ENCODE peak calls at places on chromosomes 13 and 19, in nine cellular contexts. One of them, this sample, is unnamed.

GRCh38 chr19:12778020-12778904 is 2.9 kb upstream of the HOOK2 start:
- DNase-seq in A549: peak; percentile 78
- DNase-seq in adrenal gland: peak; percentile 81
- DNase-seq in Peyer's patch: peak; percentile 80
- DNase-seq in fibroblast of the aortic adventitia: peak; percentile 85
- DNase-seq in brain microvascular endothelial cell: peak; percentile 75
- DNase-seq in omental fat pad: no peak
- DNase-seq in HFFc6: peak; percentile 65
- DNase-seq in colonic mucosa: peak; percentile 74
- DNase-seq in this sample: peak; percentile 86

GRCh38 chr19:16737909-16738308 is 18.3 kb downstream of the NWD1 start:
- DNase-seq in omental fat pad: no peak
- DNase-seq in colonic mucosa: peak; percentile 33
- DNase-seq in A549: no peak
- DNase-seq in HFFc6: no peak
- DNase-seq in fibroblast of the aortic adventitia: peak; percentile 15
- DNase-seq in brain microvascular endothelial cell: no peak
- DNase-seq in Peyer's patch: no peak
- DNase-seq in adrenal gland: no peak
- DNase-seq in this sample: no peak

GRCh38 chr13:50320297-50320862 is 305.1 kb downstream of the KCNRG start:
- DNase-seq in fibroblast of the aortic adventitia: peak; percentile 62
- DNase-seq in omental fat pad: no peak
- DNase-seq in A549: peak; percentile 53
- DNase-seq in HFFc6: peak; percentile 24
- DNase-seq in adrenal gland: no peak
- DNase-seq in brain microvascular endothelial cell: peak; percentile 33
- DNase-seq in Peyer's patch: no peak
- DNase-seq in colonic mucosa: no peak
- DNase-seq in this sample: no peak

GRCh38 chr19:40244596-40244995 is 18.1 kb upstream of the CCNP start:
- DNase-seq in HFFc6: no peak
- DNase-seq in fibroblast of the aortic adventitia: no peak
- DNase-seq in omental fat pad: no peak
- DNase-seq in colonic mucosa: no peak
- DNase-seq in A549: no peak
- DNase-seq in Peyer's patch: no peak
- DNase-seq in adrenal gland: no peak
- DNase-seq in brain microvascular endothelial cell: no peak
- DNase-seq in this sample: no peak

GRCh38 chr13:32381539-32381938 is 46.4 kb downstream of the N4BP2L1 start:
- DNase-seq in fibroblast of the aortic adventitia: peak; percentile 61
- DNase-seq in HFFc6: peak; percentile 30
- DNase-seq in colonic mucosa: no peak
- DNase-seq in A549: peak; percentile 5
- DNase-seq in omental fat pad: no peak
- DNase-seq in brain microvascular endothelial cell: peak; percentile 14
- DNase-seq in adrenal gland: peak; percentile 25
- DNase-seq in Peyer's patch: no peak
- DNase-seq in this sample: no peak

GRCh38 chr19:48608798-48609263 is 2.3 kb downstream of the SPACA4 start:
- DNase-seq in adrenal gland: no peak
- DNase-seq in Peyer's patch: peak; percentile 67
- DNase-seq in colonic mucosa: peak; percentile 60
- DNase-seq in brain microvascular endothelial cell: peak; percentile 33
- DNase-seq in fibroblast of the aortic adventitia: peak; percentile 39
- DNase-seq in omental fat pad: no peak
- DNase-seq in HFFc6: no peak
- DNase-seq in A549: peak; percentile 83
- DNase-seq in this sample: no peak

GRCh38 chr13:51284339-51284738 is 55.2 kb upstream of the SERPINE3 start:
- DNase-seq in colonic mucosa: no peak
- DNase-seq in adrenal gland: no peak
- DNase-seq in omental fat pad: no peak
- DNase-seq in Peyer's patch: no peak
- DNase-seq in brain microvascular endothelial cell: no peak
- DNase-seq in fibroblast of the aortic adventitia: no peak
- DNase-seq in HFFc6: no peak
- DNase-seq in A549: no peak
- DNase-seq in this sample: no peak

GRCh38 chr13:67878376-67878775 is 648.2 kb upstream of the PCDH9 start:
- DNase-seq in colonic mucosa: no peak
- DNase-seq in omental fat pad: no peak
- DNase-seq in fibroblast of the aortic adventitia: no peak
- DNase-seq in HFFc6: no peak
- DNase-seq in Peyer's patch: no peak
- DNase-seq in brain microvascular endothelial cell: no peak
- DNase-seq in A549: no peak
- DNase-seq in adrenal gland: no peak
- DNase-seq in this sample: no peak

GRCh38 chr13:95275322-95276118 is 25.7 kb downstream of the ABCC4 start:
- DNase-seq in fibroblast of the aortic adventitia: peak; percentile 52
- DNase-seq in Peyer's patch: no peak
- DNase-seq in brain microvascular endothelial cell: no peak
- DNase-seq in HFFc6: peak; percentile 45
- DNase-seq in omental fat pad: no peak
- DNase-seq in A549: no peak
- DNase-seq in colonic mucosa: no peak
- DNase-seq in adrenal gland: no peak
- DNase-seq in this sample: no peak

GRCh38 chr13:32802159-32802558 is 214.1 kb upstream of the KL start:
- DNase-seq in Peyer's patch: no peak
- DNase-seq in brain microvascular endothelial cell: no peak
- DNase-seq in omental fat pad: no peak
- DNase-seq in adrenal gland: no peak
- DNase-seq in A549: no peak
- DNase-seq in HFFc6: no peak
- DNase-seq in fibroblast of the aortic adventitia: no peak
- DNase-seq in colonic mucosa: no peak
- DNase-seq in this sample: no peak

GRCh38 chr13:41842029-41842428 is 118.9 kb downstream of the VWA8 start:
- DNase-seq in A549: no peak
- DNase-seq in omental fat pad: no peak
- DNase-seq in HFFc6: no peak
- DNase-seq in colonic mucosa: no peak
- DNase-seq in adrenal gland: no peak
- DNase-seq in brain microvascular endothelial cell: peak; percentile 40
- DNase-seq in fibroblast of the aortic adventitia: peak; percentile 48
- DNase-seq in Peyer's patch: no peak
- DNase-seq in this sample: no peak

GRCh38 chr19:3048190-3048533 is 14.1 kb downstream of the TLE5 start:
- DNase-seq in A549: no peak
- DNase-seq in adrenal gland: no peak
- DNase-seq in HFFc6: no peak
- DNase-seq in colonic mucosa: no peak
- DNase-seq in fibroblast of the aortic adventitia: no peak
- DNase-seq in Peyer's patch: no peak
- DNase-seq in brain microvascular endothelial cell: no peak
- DNase-seq in omental fat pad: no peak
- DNase-seq in this sample: no peak

GRCh38 chr19:28169168-28169862 is 1043.6 kb downstream of the UQCRFS1 start:
- DNase-seq in Peyer's patch: no peak
- DNase-seq in brain microvascular endothelial cell: no peak
- DNase-seq in omental fat pad: no peak
- DNase-seq in adrenal gland: no peak
- DNase-seq in colonic mucosa: no peak
- DNase-seq in A549: no peak
- DNase-seq in HFFc6: no peak
- DNase-seq in fibroblast of the aortic adventitia: no peak
- DNase-seq in this sample: no peak

GRCh38 chr13:100490692-100491091 is 97.9 kb downstream of the GGACT start:
- DNase-seq in omental fat pad: no peak
- DNase-seq in colonic mucosa: no peak
- DNase-seq in brain microvascular endothelial cell: no peak
- DNase-seq in A549: no peak
- DNase-seq in adrenal gland: no peak
- DNase-seq in Peyer's patch: no peak
- DNase-seq in HFFc6: no peak
- DNase-seq in fibroblast of the aortic adventitia: no peak
- DNase-seq in this sample: no peak

GRCh38 chr13:49546559-49546958 is 38.8 kb downstream of the RCBTB1 start:
- DNase-seq in Peyer's patch: no peak
- DNase-seq in HFFc6: no peak
- DNase-seq in adrenal gland: no peak
- DNase-seq in omental fat pad: no peak
- DNase-seq in colonic mucosa: no peak
- DNase-seq in fibroblast of the aortic adventitia: no peak
- DNase-seq in A549: no peak
- DNase-seq in brain microvascular endothelial cell: no peak
- DNase-seq in this sample: no peak

DNA sequence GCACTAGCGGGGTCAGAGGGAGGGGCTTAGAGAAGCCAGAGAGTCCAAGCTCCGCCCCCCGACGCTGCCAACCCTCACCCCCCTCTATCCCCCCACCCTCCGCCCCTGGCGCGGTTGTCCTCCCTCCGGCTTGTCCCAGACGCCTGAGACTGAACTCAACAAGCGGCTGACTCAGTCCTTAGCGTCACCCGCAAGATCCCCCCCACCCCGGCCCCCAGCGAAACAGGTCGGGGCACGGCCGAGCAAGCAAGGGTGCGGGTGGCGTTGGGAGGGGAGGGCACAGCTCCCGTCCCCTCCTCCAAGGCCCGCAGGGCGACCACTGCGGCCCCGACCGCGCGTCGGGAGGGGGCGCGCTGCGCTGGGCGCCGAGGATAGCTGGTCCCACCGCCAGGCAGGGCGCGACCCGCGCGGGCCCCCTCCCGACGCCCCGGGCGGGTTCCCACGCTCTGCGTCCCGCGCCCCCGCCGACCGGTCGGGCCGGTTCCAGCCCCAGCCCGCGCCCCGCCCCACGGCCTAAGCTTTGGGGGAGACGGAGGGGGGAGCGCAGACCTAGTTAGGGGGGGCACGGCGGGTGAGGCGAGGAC is 5.3 kb downstream of the NOTCH3 start:
- DNase-seq in fibroblast of the aortic adventitia: peak; percentile 47
- DNase-seq in Peyer's patch: no peak
- DNase-seq in brain microvascular endothelial cell: peak; percentile 79
- DNase-seq in colonic mucosa: peak; percentile 41
- DNase-seq in adrenal gland: no peak
- DNase-seq in omental fat pad: no peak
- DNase-seq in A549: no peak
- DNase-seq in HFFc6: peak; percentile 39
- DNase-seq in this sample: peak; percentile 86
- TF ChIP-seq CTCF in fibroblast of the aortic adventitia: no peak
- TF ChIP-seq CTCF in Peyer's patch: no peak
- TF ChIP-seq CTCF in brain microvascular endothelial cell: peak; percentile 25
- TF ChIP-seq CTCF in colonic mucosa: no peak
- TF ChIP-seq CTCF in adrenal gland: no peak
- TF ChIP-seq CTCF in omental fat pad: no peak
- TF ChIP-seq CTCF in A549: no peak
- TF ChIP-seq CTCF in HFFc6: peak; percentile 37
- TF ChIP-seq CTCF in this sample: no peak

GRCh38 chr19:58401825-58402433 is 6.5 kb downstream of the RNF225 start:
- DNase-seq in A549: no peak
- DNase-seq in Peyer's patch: peak; percentile 50
- DNase-seq in colonic mucosa: no peak
- DNase-seq in adrenal gland: no peak
- DNase-seq in HFFc6: no peak
- DNase-seq in brain microvascular endothelial cell: no peak
- DNase-seq in fibroblast of the aortic adventitia: no peak
- DNase-seq in omental fat pad: no peak
- DNase-seq in this sample: no peak
- TF ChIP-seq CTCF in A549: no peak
- TF ChIP-seq CTCF in Peyer's patch: no peak
- TF ChIP-seq CTCF in colonic mucosa: no peak
- TF ChIP-seq CTCF in adrenal gland: no peak
- TF ChIP-seq CTCF in HFFc6: peak; percentile 21
- TF ChIP-seq CTCF in brain microvascular endothelial cell: no peak
- TF ChIP-seq CTCF in fibroblast of the aortic adventitia: no peak
- TF ChIP-seq CTCF in omental fat pad: no peak
- TF ChIP-seq CTCF in this sample: no peak

GRCh38 chr13:98774776-98775175 is 22.3 kb upstream of the SLC15A1 start:
- DNase-seq in brain microvascular endothelial cell: no peak
- DNase-seq in adrenal gland: no peak
- DNase-seq in A549: no peak
- DNase-seq in Peyer's patch: no peak
- DNase-seq in HFFc6: no peak
- DNase-seq in omental fat pad: no peak
- DNase-seq in fibroblast of the aortic adventitia: no peak
- DNase-seq in colonic mucosa: no peak
- DNase-seq in this sample: no peak

GRCh38 chr13:98773921-98774320 is 21.4 kb upstream of the SLC15A1 start:
- DNase-seq in brain microvascular endothelial cell: no peak
- DNase-seq in adrenal gland: no peak
- DNase-seq in omental fat pad: no peak
- DNase-seq in Peyer's patch: no peak
- DNase-seq in A549: no peak
- DNase-seq in colonic mucosa: no peak
- DNase-seq in fibroblast of the aortic adventitia: no peak
- DNase-seq in HFFc6: no peak
- DNase-seq in this sample: no peak

GRCh38 chr13:98775386-98775785 is 22.9 kb upstream of the SLC15A1 start:
- DNase-seq in adrenal gland: no peak
- DNase-seq in HFFc6: no peak
- DNase-seq in Peyer's patch: no peak
- DNase-seq in fibroblast of the aortic adventitia: no peak
- DNase-seq in brain microvascular endothelial cell: no peak
- DNase-seq in colonic mucosa: no peak
- DNase-seq in omental fat pad: no peak
- DNase-seq in A549: no peak
- DNase-seq in this sample: no peak

GRCh38 chr13:98771838-98772611 is 19.6 kb upstream of the SLC15A1 start:
- DNase-seq in HFFc6: no peak
- DNase-seq in omental fat pad: no peak
- DNase-seq in adrenal gland: no peak
- DNase-seq in fibroblast of the aortic adventitia: no peak
- DNase-seq in brain microvascular endothelial cell: no peak
- DNase-seq in A549: no peak
- DNase-seq in colonic mucosa: no peak
- DNase-seq in Peyer's patch: no peak
- DNase-seq in this sample: no peak

GRCh38 chr13:98773053-98773452 is 20.6 kb upstream of the SLC15A1 start:
- DNase-seq in brain microvascular endothelial cell: no peak
- DNase-seq in fibroblast of the aortic adventitia: no peak
- DNase-seq in Peyer's patch: no peak
- DNase-seq in HFFc6: no peak
- DNase-seq in A549: no peak
- DNase-seq in omental fat pad: no peak
- DNase-seq in adrenal gland: no peak
- DNase-seq in colonic mucosa: no peak
- DNase-seq in this sample: no peak
- TF ChIP-seq CTCF in brain microvascular endothelial cell: peak; percentile 27
- TF ChIP-seq CTCF in fibroblast of the aortic adventitia: no peak
- TF ChIP-seq CTCF in Peyer's patch: no peak
- TF ChIP-seq CTCF in HFFc6: peak; percentile 24
- TF ChIP-seq CTCF in A549: no peak
- TF ChIP-seq CTCF in omental fat pad: no peak
- TF ChIP-seq CTCF in adrenal gland: no peak
- TF ChIP-seq CTCF in colonic mucosa: no peak
- TF ChIP-seq CTCF in this sample: no peak

DNA sequence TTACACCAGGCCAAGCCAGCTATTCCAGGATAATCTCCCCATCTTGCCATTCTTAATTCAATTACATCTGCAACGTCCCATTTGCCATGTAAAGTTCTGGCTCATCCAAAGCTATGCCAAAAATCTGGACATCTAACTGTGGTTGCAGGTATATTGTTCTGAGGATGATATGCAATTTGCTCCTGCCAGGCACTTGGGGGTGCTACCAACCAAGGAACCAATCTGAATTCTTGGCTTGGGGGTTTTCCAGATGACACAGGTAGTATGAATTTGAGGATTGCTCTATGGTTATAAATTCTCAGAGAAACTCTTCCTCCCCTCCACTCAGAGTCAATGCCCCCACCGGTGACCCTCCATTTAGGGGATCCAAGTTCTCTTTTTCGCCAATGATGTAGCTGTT is 33.0 kb downstream of the CRYL1 start:
- DNase-seq in A549: peak; percentile 52
- DNase-seq in fibroblast of the aortic adventitia: peak; percentile 65
- DNase-seq in brain microvascular endothelial cell: peak; percentile 15
- DNase-seq in omental fat pad: no peak
- DNase-seq in colonic mucosa: peak; percentile 34
- DNase-seq in HFFc6: peak; percentile 31
- DNase-seq in Peyer's patch: no peak
- DNase-seq in adrenal gland: no peak
- DNase-seq in this sample: no peak
- TF ChIP-seq CTCF in A549: peak; percentile 43
- TF ChIP-seq CTCF in fibroblast of the aortic adventitia: peak; percentile 71
- TF ChIP-seq CTCF in brain microvascular endothelial cell: peak; percentile 81
- TF ChIP-seq CTCF in omental fat pad: no peak
- TF ChIP-seq CTCF in colonic mucosa: peak; percentile 43
- TF ChIP-seq CTCF in HFFc6: peak; percentile 83
- TF ChIP-seq CTCF in Peyer's patch: peak; percentile 49
- TF ChIP-seq CTCF in adrenal gland: peak; percentile 43
- TF ChIP-seq CTCF in this sample: peak; percentile 46